ENCODE peak calls at places on chromosomes 16 and 17, in eight cellular contexts. One of them, this sample, is unnamed. For H3K4me1 and H3K9me3, the result is how much of the 10 kb centered on the place peaks cover.

GRCh38 chr16:27515874-27516353 is 33.8 kb downstream of the GTF3C1 start:
- DNase-seq in CD4-positive, alpha-beta memory T cell: no peak
- DNase-seq in psoas muscle: peak
- DNase-seq in tibial artery: no peak
- DNase-seq in heart right ventricle: no peak
- DNase-seq in K562: peak
- DNase-seq in A549: peak
- DNase-seq in IMR-90: no peak
- DNase-seq in this sample: peak

GRCh38 chr17:9266031-9266680 is 244.8 kb downstream of the NTN1 start:
- DNase-seq in psoas muscle: no peak
- DNase-seq in tibial artery: no peak
- DNase-seq in K562: no peak
- DNase-seq in CD4-positive, alpha-beta memory T cell: no peak
- DNase-seq in IMR-90: no peak
- DNase-seq in heart right ventricle: no peak
- DNase-seq in A549: no peak
- DNase-seq in this sample: no peak

GRCh38 chr17:75503976-75504346 is 11.4 kb downstream of the CASKIN2 start:
- DNase-seq in A549: no peak
- DNase-seq in IMR-90: no peak
- DNase-seq in CD4-positive, alpha-beta memory T cell: no peak
- DNase-seq in psoas muscle: no peak
- DNase-seq in K562: no peak
- DNase-seq in heart right ventricle: no peak
- DNase-seq in tibial artery: no peak
- DNase-seq in this sample: no peak

GRCh38 chr17:29747660-29748059 is 124.9 kb upstream of the CORO6 start:
- DNase-seq in tibial artery: no peak
- DNase-seq in IMR-90: no peak
- DNase-seq in K562: no peak
- DNase-seq in CD4-positive, alpha-beta memory T cell: no peak
- DNase-seq in psoas muscle: no peak
- DNase-seq in heart right ventricle: no peak
- DNase-seq in A549: no peak
- DNase-seq in this sample: no peak

GRCh38 chr16:89431158-89431584 is 59.2 kb downstream of the ANKRD11 start:
- DNase-seq in heart right ventricle: no peak
- DNase-seq in IMR-90: peak
- DNase-seq in psoas muscle: no peak
- DNase-seq in tibial artery: no peak
- DNase-seq in CD4-positive, alpha-beta memory T cell: no peak
- DNase-seq in A549: peak
- DNase-seq in K562: no peak
- DNase-seq in this sample: no peak

GRCh38 chr17:57106107-57106835 is 21.2 kb downstream of the AKAP1 start:
- DNase-seq in K562: no peak
- DNase-seq in A549: peak
- DNase-seq in IMR-90: no peak
- DNase-seq in psoas muscle: peak
- DNase-seq in tibial artery: no peak
- DNase-seq in heart right ventricle: peak
- DNase-seq in CD4-positive, alpha-beta memory T cell: no peak
- DNase-seq in this sample: no peak

GRCh38 chr16:57951204-57951960 is 19.5 kb downstream of the CNGB1 start:
- DNase-seq in K562: no peak
- DNase-seq in A549: no peak
- DNase-seq in tibial artery: no peak
- DNase-seq in IMR-90: no peak
- DNase-seq in heart right ventricle: no peak
- DNase-seq in CD4-positive, alpha-beta memory T cell: no peak
- DNase-seq in psoas muscle: no peak
- DNase-seq in this sample: no peak

GRCh38 chr17:77125432-77125901 is 15.3 kb upstream of the SEC14L1 start:
- DNase-seq in A549: peak
- DNase-seq in K562: no peak
- DNase-seq in tibial artery: no peak
- DNase-seq in CD4-positive, alpha-beta memory T cell: no peak
- DNase-seq in IMR-90: peak
- DNase-seq in psoas muscle: no peak
- DNase-seq in heart right ventricle: no peak
- DNase-seq in this sample: no peak

GRCh38 chr16:21603920-21604319 is 4.5 kb downstream of the METTL9 start:
- DNase-seq in A549: no peak
- DNase-seq in psoas muscle: no peak
- DNase-seq in K562: no peak
- DNase-seq in CD4-positive, alpha-beta memory T cell: no peak
- DNase-seq in IMR-90: peak
- DNase-seq in tibial artery: no peak
- DNase-seq in heart right ventricle: no peak
- DNase-seq in this sample: no peak

GRCh38 chr16:70380205-70380918 is 33.7 kb downstream of the DDX19A start:
- DNase-seq in IMR-90: peak
- DNase-seq in heart right ventricle: peak
- DNase-seq in A549: peak
- DNase-seq in K562: no peak
- DNase-seq in psoas muscle: peak
- DNase-seq in tibial artery: peak
- DNase-seq in CD4-positive, alpha-beta memory T cell: peak
- DNase-seq in this sample: no peak

GRCh38 chr17:77281024-77281903 is 140.5 kb downstream of the SEC14L1 start:
- DNase-seq in tibial artery: no peak
- DNase-seq in A549: peak
- DNase-seq in IMR-90: peak
- DNase-seq in psoas muscle: peak
- DNase-seq in CD4-positive, alpha-beta memory T cell: peak
- DNase-seq in heart right ventricle: peak
- DNase-seq in K562: peak
- DNase-seq in this sample: no peak

GRCh38 chr17:20073056-20073979 is 64.2 kb downstream of the SPECC1 start:
- DNase-seq in tibial artery: peak
- DNase-seq in CD4-positive, alpha-beta memory T cell: peak
- DNase-seq in A549: no peak
- DNase-seq in psoas muscle: peak
- DNase-seq in K562: no peak
- DNase-seq in IMR-90: peak
- DNase-seq in heart right ventricle: peak
- DNase-seq in this sample: no peak

GRCh38 chr16:72985148-72985882 is 62.6 kb downstream of the ZFHX3 start:
- DNase-seq in CD4-positive, alpha-beta memory T cell: no peak
- DNase-seq in A549: no peak
- DNase-seq in K562: no peak
- DNase-seq in tibial artery: peak
- DNase-seq in psoas muscle: peak
- DNase-seq in IMR-90: peak
- DNase-seq in heart right ventricle: peak
- DNase-seq in this sample: no peak

GRCh38 chr16:54171855-54172537 is 114.6 kb downstream of the IRX3 start:
- DNase-seq in IMR-90: peak
- DNase-seq in heart right ventricle: no peak
- DNase-seq in K562: no peak
- DNase-seq in CD4-positive, alpha-beta memory T cell: no peak
- DNase-seq in tibial artery: no peak
- DNase-seq in A549: no peak
- DNase-seq in psoas muscle: no peak
- DNase-seq in this sample: no peak

GRCh38 chr17:12024332-12024731 is 3.7 kb downstream of the MAP2K4 start:
- DNase-seq in psoas muscle: no peak
- DNase-seq in K562: no peak
- DNase-seq in heart right ventricle: no peak
- DNase-seq in CD4-positive, alpha-beta memory T cell: no peak
- DNase-seq in IMR-90: peak
- DNase-seq in tibial artery: no peak
- DNase-seq in A549: peak
- DNase-seq in this sample: no peak

GRCh38 chr17:44279586-44280344 is 11.8 kb upstream of the SLC4A1 start:
- DNase-seq in tibial artery: peak
- DNase-seq in CD4-positive, alpha-beta memory T cell: no peak
- DNase-seq in psoas muscle: peak
- DNase-seq in K562: peak
- DNase-seq in A549: peak
- DNase-seq in IMR-90: peak
- DNase-seq in heart right ventricle: peak
- DNase-seq in this sample: peak

GRCh38 chr17:73191443-73192218 is 1.2 kb upstream of the COG1 start:
- DNase-seq in IMR-90: peak
- DNase-seq in psoas muscle: peak
- DNase-seq in A549: peak
- DNase-seq in K562: peak
- DNase-seq in tibial artery: peak
- DNase-seq in CD4-positive, alpha-beta memory T cell: peak
- DNase-seq in heart right ventricle: peak
- DNase-seq in this sample: no peak

GRCh38 chr17:57424777-57425188 is 168.5 kb downstream of the MSI2 start:
- DNase-seq in A549: no peak
- DNase-seq in tibial artery: no peak
- DNase-seq in psoas muscle: no peak
- DNase-seq in heart right ventricle: no peak
- DNase-seq in IMR-90: peak
- DNase-seq in K562: no peak
- DNase-seq in CD4-positive, alpha-beta memory T cell: no peak
- DNase-seq in this sample: no peak

GRCh38 chr17:81902653-81903414 is 796 bp downstream of the NPB start:
- DNase-seq in heart right ventricle: no peak
- DNase-seq in K562: peak
- DNase-seq in tibial artery: peak
- DNase-seq in A549: no peak
- DNase-seq in IMR-90: no peak
- DNase-seq in psoas muscle: no peak
- DNase-seq in CD4-positive, alpha-beta memory T cell: no peak
- DNase-seq in this sample: no peak
- H3K4me3 ChIP-seq in heart right ventricle: peak
- H3K4me3 ChIP-seq in K562: peak
- H3K4me3 ChIP-seq in tibial artery: peak
- H3K4me3 ChIP-seq in A549: no peak
- H3K4me3 ChIP-seq in IMR-90: no peak
- H3K4me3 ChIP-seq in psoas muscle: peak
- H3K4me3 ChIP-seq in CD4-positive, alpha-beta memory T cell: no peak
- H3K4me3 ChIP-seq in this sample: peak

DNA sequence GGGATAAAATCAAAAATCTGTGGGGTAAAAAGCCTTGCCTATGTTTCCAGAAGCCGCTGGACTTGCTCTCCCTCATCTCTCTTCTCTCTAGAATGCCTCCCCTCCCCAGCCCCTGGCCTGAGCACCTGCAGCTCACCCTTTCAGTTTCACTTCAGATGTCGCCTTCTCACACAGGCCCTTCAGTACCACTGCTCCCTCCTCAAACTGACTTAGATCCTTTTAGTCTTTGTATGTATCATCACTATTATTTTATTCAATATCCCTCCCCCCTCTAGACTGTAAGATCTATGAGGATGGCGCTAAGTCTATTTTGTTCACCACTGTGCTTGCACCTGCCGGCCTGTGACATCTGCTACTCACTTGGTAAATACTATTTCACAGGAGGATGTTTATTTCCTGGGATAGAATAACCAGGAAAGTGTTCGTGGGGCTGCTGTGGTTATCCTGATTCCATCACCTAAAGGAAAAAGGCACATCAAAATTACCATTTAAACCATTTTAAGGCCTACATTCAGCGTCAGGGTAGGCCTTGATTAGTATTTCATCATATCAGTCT is 122.3 kb downstream of the MRTFB start:
- DNase-seq in A549: no peak
- DNase-seq in K562: no peak
- DNase-seq in psoas muscle: no peak
- DNase-seq in CD4-positive, alpha-beta memory T cell: peak
- DNase-seq in IMR-90: no peak
- DNase-seq in heart right ventricle: no peak
- DNase-seq in tibial artery: no peak
- DNase-seq in this sample: no peak
- H3K4me1 ChIP-seq in A549: under half
- H3K4me1 ChIP-seq in K562: under half
- H3K4me1 ChIP-seq in psoas muscle: under half
- H3K4me1 ChIP-seq in CD4-positive, alpha-beta memory T cell: under half
- H3K4me1 ChIP-seq in IMR-90: under half
- H3K4me1 ChIP-seq in heart right ventricle: under half
- H3K4me1 ChIP-seq in tibial artery: under half
- H3K4me1 ChIP-seq in this sample: under half

DNA sequence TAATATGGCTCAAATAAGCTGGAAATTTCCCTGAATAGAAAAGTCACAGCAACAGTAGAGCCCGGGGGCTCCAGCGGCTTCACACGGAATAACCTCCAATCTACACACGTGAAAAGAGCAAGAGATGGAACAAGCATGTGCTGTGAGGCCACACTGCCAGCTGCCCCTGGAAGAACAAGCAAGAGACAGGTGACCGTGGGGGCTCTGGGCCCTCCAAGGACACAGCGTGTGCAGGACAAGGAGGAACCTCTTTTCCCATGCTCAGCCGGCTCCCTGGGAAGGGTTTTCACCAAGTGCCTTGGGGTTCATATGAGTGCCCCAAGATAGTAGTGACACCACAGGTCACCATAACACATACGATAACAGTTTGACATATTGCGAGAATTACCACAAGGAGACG is 110.2 kb upstream of the ZNF750 start:
- DNase-seq in K562: no peak
- DNase-seq in tibial artery: peak
- DNase-seq in psoas muscle: peak
- DNase-seq in A549: no peak
- DNase-seq in IMR-90: no peak
- DNase-seq in heart right ventricle: no peak
- DNase-seq in CD4-positive, alpha-beta memory T cell: no peak
- DNase-seq in this sample: no peak
- H3K9me3 ChIP-seq in K562: under half
- H3K9me3 ChIP-seq in tibial artery: under half
- H3K9me3 ChIP-seq in psoas muscle: under half
- H3K9me3 ChIP-seq in A549: half or more
- H3K9me3 ChIP-seq in IMR-90: half or more
- H3K9me3 ChIP-seq in heart right ventricle: under half
- H3K9me3 ChIP-seq in CD4-positive, alpha-beta memory T cell: under half
- H3K9me3 ChIP-seq in this sample: under half

GRCh38 chr17:49996121-49996494 is 1.1 kb upstream of the DLX3 start:
- DNase-seq in psoas muscle: no peak
- DNase-seq in IMR-90: no peak
- DNase-seq in heart right ventricle: no peak
- DNase-seq in K562: no peak
- DNase-seq in A549: no peak
- DNase-seq in tibial artery: no peak
- DNase-seq in CD4-positive, alpha-beta memory T cell: no peak
- DNase-seq in this sample: no peak

GRCh38 chr17:49993423-49994037 is 1.5 kb downstream of the DLX3 start:
- DNase-seq in K562: no peak
- DNase-seq in A549: no peak
- DNase-seq in heart right ventricle: no peak
- DNase-seq in IMR-90: no peak
- DNase-seq in psoas muscle: no peak
- DNase-seq in CD4-positive, alpha-beta memory T cell: no peak
- DNase-seq in tibial artery: peak
- DNase-seq in this sample: no peak

GRCh38 chr17:49992933-49993422 is 2.0 kb downstream of the DLX3 start:
- DNase-seq in CD4-positive, alpha-beta memory T cell: no peak
- DNase-seq in tibial artery: peak
- DNase-seq in A549: no peak
- DNase-seq in K562: no peak
- DNase-seq in IMR-90: no peak
- DNase-seq in heart right ventricle: no peak
- DNase-seq in psoas muscle: no peak
- DNase-seq in this sample: no peak

GRCh38 chr17:49995055-49995738 is at the start of gene DLX3:
- DNase-seq in psoas muscle: peak
- DNase-seq in K562: no peak
- DNase-seq in IMR-90: peak
- DNase-seq in heart right ventricle: peak
- DNase-seq in tibial artery: peak
- DNase-seq in A549: peak
- DNase-seq in CD4-positive, alpha-beta memory T cell: no peak
- DNase-seq in this sample: no peak

GRCh38 chr17:49994085-49995054 is 654 bp downstream of the DLX3 start:
- DNase-seq in A549: no peak
- DNase-seq in heart right ventricle: no peak
- DNase-seq in CD4-positive, alpha-beta memory T cell: no peak
- DNase-seq in tibial artery: peak
- DNase-seq in K562: no peak
- DNase-seq in IMR-90: no peak
- DNase-seq in psoas muscle: no peak
- DNase-seq in this sample: no peak
- H3K4me3 ChIP-seq in A549: peak
- H3K4me3 ChIP-seq in heart right ventricle: peak
- H3K4me3 ChIP-seq in CD4-positive, alpha-beta memory T cell: no peak
- H3K4me3 ChIP-seq in tibial artery: peak
- H3K4me3 ChIP-seq in K562: no peak
- H3K4me3 ChIP-seq in IMR-90: no peak
- H3K4me3 ChIP-seq in psoas muscle: peak
- H3K4me3 ChIP-seq in this sample: peak